ENCODE peak calls at places on chromosomes 3 and 15, in five cellular contexts. H, X, N, Q and Y are unnamed samples.

GRCh38 chr15:98431171-98431570 is 217.2 kb upstream of the IGF1R start:
- DNase-seq in N (no peak), H (no peak), Q (no peak), X (no peak), Y (no peak)

GRCh38 chr3:69649120-69649519 is 90.1 kb upstream of the MITF start:
- DNase-seq in X (no peak), N (no peak), H (no peak), Q (no peak), Y (peak; percentile 55)

GRCh38 chr15:21261396-21261964 is 178.8 kb downstream of the POTEB3 start:
- DNase-seq in X (no peak), Q (no peak), H (no peak), N (no peak), Y (no peak)

GRCh38 chr15:96882361-96882760 is 551.9 kb downstream of the NR2F2 start:
- DNase-seq in Q (no peak), X (no peak), N (no peak), H (peak; percentile 35), Y (no peak)

GRCh38 chr3:187748050-187748481 is 2.8 kb upstream of the BCL6 start:
- DNase-seq in Q (peak; percentile 96), H (peak; percentile 87), X (peak; percentile 99), N (peak; percentile 71), Y (peak; percentile 78)

GRCh38 chr15:76678766-76679165 is 226.4 kb downstream of the SCAPER start:
- DNase-seq in N (no peak), X (no peak), H (no peak), Q (no peak), Y (peak; percentile 60)

GRCh38 chr15:70563561-70564095 is 199.7 kb downstream of the UACA start:
- DNase-seq in Q (no peak), N (no peak), H (no peak), X (peak; percentile 31), Y (no peak)

GRCh38 chr3:181629701-181630100 is 82.0 kb upstream of the SOX2 start:
- DNase-seq in N (no peak), X (no peak), H (no peak), Q (no peak), Y (no peak)

GRCh38 chr15:32685576-32685975 is 32.2 kb upstream of the GREM1 start:
- DNase-seq in Q (no peak), N (peak; percentile 9), H (no peak), X (no peak), Y (peak; percentile 54)

GRCh38 chr3:9957214-9957613 is 5.0 kb upstream of the PRRT3 start:
- DNase-seq in Q (no peak), X (no peak), H (no peak), N (no peak), Y (peak; percentile 33)

GRCh38 chr15:32922541-32922940 is 204.7 kb downstream of the GREM1 start:
- DNase-seq in Q (no peak), X (no peak), N (no peak), H (no peak), Y (no peak)

GRCh38 chr3:14562441-14562840 is 22.3 kb upstream of the GRIP2 start:
- DNase-seq in H (no peak), N (no peak), Q (no peak), X (no peak), Y (peak; percentile 69)

GRCh38 chr15:29569533-29570092 is 252.7 kb downstream of the TJP1 start:
- DNase-seq in X (peak; percentile 70), H (no peak), Q (peak; percentile 6), N (no peak), Y (no peak)

GRCh38 chr15:29566914-29567313 is 255.4 kb downstream of the TJP1 start:
- DNase-seq in X (no peak), N (no peak), H (no peak), Q (no peak), Y (no peak)

GRCh38 chr15:29570121-29570930 is 251.9 kb downstream of the TJP1 start:
- DNase-seq in N (peak; percentile 17), Q (peak; percentile 41), X (peak; percentile 70), H (peak; percentile 5), Y (no peak)

GRCh38 chr15:29567336-29567735 is 254.9 kb downstream of the TJP1 start:
- DNase-seq in Q (no peak), H (no peak), N (no peak), X (no peak), Y (no peak)

DNA sequence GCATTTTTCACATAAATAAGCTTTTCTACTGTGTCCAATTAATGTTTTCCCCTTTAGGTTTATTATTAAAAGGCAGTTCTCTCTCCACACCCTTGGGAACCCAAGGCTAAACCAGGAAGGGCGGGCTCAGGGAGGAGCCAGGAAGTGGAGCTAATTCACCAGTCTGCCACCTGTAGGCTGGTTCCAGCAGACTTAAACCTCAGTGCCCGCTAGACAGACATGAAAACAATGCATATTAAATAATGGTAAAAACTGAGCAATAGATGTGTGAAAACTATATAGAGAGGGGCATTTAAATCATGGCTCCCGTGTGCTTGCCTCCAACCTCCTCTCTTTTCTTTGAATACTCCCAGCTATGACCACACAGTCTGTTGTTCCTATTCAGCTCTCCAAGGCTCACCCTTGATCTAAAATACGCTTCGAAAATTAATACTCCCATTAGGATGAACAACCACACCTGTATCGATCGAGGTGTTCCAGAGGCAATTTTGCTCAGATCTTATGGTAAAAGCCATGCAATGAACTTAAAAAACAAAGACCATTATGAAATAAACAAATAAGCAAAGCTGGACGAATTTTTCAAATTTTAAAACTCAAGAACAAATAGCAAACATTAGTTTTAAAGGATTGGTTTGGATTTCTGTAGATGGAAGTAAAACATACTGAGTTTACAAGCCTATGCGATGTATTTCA is 253.3 kb downstream of the TJP1 start:
- DNase-seq in N (no peak), H (no peak), X (no peak), Q (no peak), Y (no peak)
- H3K4me3 ChIP-seq in N (no peak overlapping the region), H (no peak overlapping the region), X (peak overlapping the region; percentile 55), Q (no peak overlapping the region), Y (no peak overlapping the region)

GRCh38 chr3:128382221-128382807 is 84.4 kb downstream of the DNAJB8 start:
- DNase-seq in Q (no peak), H (no peak), N (no peak), X (no peak), Y (no peak)

GRCh38 chr3:128381609-128382008 is 85.1 kb downstream of the DNAJB8 start:
- DNase-seq in X (no peak), Q (no peak), H (no peak), N (no peak), Y (no peak)

GRCh38 chr3:128388932-128389331 is 77.8 kb downstream of the DNAJB8 start:
- DNase-seq in H (no peak), Q (no peak), N (no peak), X (no peak), Y (no peak)

GRCh38 chr3:128383316-128384235 is 83.1 kb downstream of the DNAJB8 start:
- DNase-seq in Q (no peak), N (peak; percentile 15), H (peak; percentile 65), X (no peak), Y (peak; percentile 44)

GRCh38 chr3:128385080-128385832 is 81.4 kb downstream of the DNAJB8 start:
- DNase-seq in H (no peak), N (no peak), Q (no peak), X (no peak), Y (peak; percentile 73)
- H3K14ac ChIP-seq in H (no peak overlapping the region), N (no peak overlapping the region), Q (no peak overlapping the region), X (no peak overlapping the region), Y (no peak overlapping the region)

DNA sequence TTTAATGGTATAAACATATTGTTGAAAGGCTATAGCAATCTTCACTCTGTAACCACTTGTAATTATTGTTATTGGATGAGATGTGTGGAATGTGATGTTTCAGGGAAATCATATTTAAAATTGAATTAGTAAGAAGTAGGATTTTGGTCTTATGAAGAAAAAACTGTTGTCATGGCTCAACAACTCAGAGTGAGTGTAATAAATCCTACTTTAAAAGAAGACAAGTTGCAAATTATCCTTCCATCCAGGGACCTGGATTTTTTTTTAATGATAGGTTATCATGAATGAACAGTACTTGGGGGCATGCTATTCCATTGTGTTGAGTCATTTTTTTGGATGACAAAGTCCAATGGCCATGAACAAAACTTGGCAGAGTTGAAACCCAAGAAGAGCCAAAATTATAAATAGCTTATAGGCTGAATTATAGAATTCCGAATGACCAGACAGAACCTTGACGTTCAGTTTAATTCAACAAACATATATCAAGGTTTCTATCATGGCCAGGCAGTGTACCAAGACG is 625.5 kb upstream of the ZNF717 start:
- DNase-seq in N (no peak), H (no peak), X (no peak), Q (no peak), Y (peak; percentile 52)
- H3K4me3 ChIP-seq in N (no peak overlapping the region), H (no peak overlapping the region), X (no peak overlapping the region), Q (no peak overlapping the region), Y (no peak overlapping the region)

DNA sequence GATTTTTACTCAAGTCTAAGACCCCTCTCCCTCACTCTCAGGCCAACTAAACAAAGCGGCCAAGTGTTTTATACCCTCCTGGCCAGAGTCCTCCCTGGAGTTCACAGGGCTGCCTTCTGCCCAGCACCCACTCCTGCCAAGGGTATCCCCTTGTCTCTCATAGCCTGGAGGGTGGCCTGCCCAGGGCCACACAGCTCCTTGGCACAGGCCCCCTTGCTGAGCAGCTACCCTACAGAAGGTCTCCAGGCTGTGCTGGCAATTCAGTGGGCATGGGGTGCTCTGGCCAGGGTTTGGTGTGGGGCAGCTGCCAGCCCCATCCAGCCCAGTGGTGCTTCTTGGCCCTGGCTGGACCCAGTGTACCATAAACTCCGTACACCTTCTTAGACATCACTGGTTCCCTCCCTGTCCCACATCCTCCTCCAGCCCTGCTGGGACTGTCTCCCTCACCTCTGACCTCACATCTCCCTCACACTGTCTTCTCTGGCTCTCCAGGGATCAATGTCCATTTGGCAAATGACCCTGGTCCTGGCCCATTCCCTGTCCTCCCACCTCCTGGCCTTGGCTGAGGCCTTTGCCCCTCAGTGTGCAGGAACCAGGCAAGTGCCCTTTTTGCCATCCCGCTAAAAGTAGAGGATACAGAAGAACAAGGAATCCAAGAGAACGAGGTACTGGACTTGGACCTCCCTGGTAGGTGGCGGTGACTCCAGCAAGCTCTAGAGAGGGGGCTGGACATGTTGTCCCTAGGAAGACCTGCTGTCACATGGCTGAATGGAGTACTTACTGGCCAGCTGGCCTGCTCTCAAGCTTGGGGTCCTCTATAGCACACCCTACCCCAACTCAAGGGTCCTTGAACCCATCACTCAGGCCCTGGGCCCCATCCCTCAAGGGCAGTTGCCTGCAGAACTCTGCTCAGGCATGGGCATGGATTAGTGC is 50.0 kb upstream of the TRPM1 start:
- DNase-seq in N (no peak), H (no peak), Q (no peak), X (no peak), Y (no peak)
- H3K14ac ChIP-seq in N (peak overlapping the region; percentile 88), H (peak overlapping the region; percentile 64), Q (peak overlapping the region; percentile 3), X (peak overlapping the region; percentile 24), Y (no peak overlapping the region)